ENCODE peak calls at places on chromosome 7, in ten cellular contexts. B is brain microvascular endothelial cell; W is CD8-positive, alpha-beta memory T cell; C is Panc1; A is kidney; T is tibial artery; R is HCT116; V is A549; J is suprapubic skin; Z is Peyer's patch. O is an unnamed sample.

GRCh38 chr7:157601530-157601929 is 264.7 kb downstream of the DNAJB6 start:
- DNase-seq in B (no peak), W (no peak), C (no peak), A (peak), T (no peak), R (no peak), V (no peak), J (no peak), Z (no peak), O (no peak)

GRCh38 chr7:10475940-10476641 is 497.6 kb upstream of the PHF14 start:
- DNase-seq in B (no peak), W (no peak), C (no peak), A (no peak), T (no peak), R (no peak), V (peak), J (no peak), Z (no peak), O (no peak)

GRCh38 chr7:135406908-135407307 is 103.0 kb downstream of the CNOT4 start:
- DNase-seq in B (no peak), W (no peak), C (no peak), A (no peak), T (no peak), R (no peak), V (no peak), J (no peak), Z (no peak), O (no peak)

GRCh38 chr7:67484244-67484751 is 487.7 kb downstream of the TYW1 start:
- DNase-seq in B (peak), W (no peak), C (peak), A (no peak), T (peak), R (peak), V (peak), J (no peak), Z (no peak), O (no peak)

GRCh38 chr7:81604075-81604807 is 165.6 kb downstream of the HGF start:
- DNase-seq in B (peak), W (no peak), C (no peak), A (no peak), T (no peak), R (no peak), V (peak), J (no peak), Z (no peak), O (no peak)

GRCh38 chr7:28484276-28484675 is 72.0 kb downstream of the CREB5 start:
- DNase-seq in B (no peak), W (no peak), C (no peak), A (no peak), T (no peak), R (no peak), V (no peak), J (no peak), Z (no peak), O (no peak)

GRCh38 chr7:134255814-134256213 is 60.9 kb downstream of the SLC35B4 start:
- DNase-seq in B (no peak), W (no peak), C (no peak), A (no peak), T (no peak), R (no peak), V (peak), J (no peak), Z (no peak), O (no peak)

GRCh38 chr7:42128703-42129102 is 108.3 kb downstream of the GLI3 start:
- DNase-seq in B (no peak), W (no peak), C (no peak), A (no peak), T (no peak), R (no peak), V (peak), J (no peak), Z (no peak), O (no peak)

GRCh38 chr7:148982596-148983219 is 45.6 kb downstream of the PDIA4 start:
- DNase-seq in B (no peak), W (no peak), C (no peak), A (peak), T (no peak), R (no peak), V (peak), J (no peak), Z (no peak), O (no peak)

GRCh38 chr7:83677180-83677866 is 28.4 kb upstream of the SEMA3E start:
- DNase-seq in B (peak), W (no peak), C (peak), A (peak), T (no peak), R (peak), V (peak), J (no peak), Z (no peak), O (peak)

GRCh38 chr7:42493436-42494198 is 256.6 kb upstream of the GLI3 start:
- DNase-seq in B (peak), W (no peak), C (no peak), A (peak), T (peak), R (no peak), V (peak), J (peak), Z (peak), O (peak)

GRCh38 chr7:108247646-108248045 is 117.5 kb upstream of the LAMB4 start:
- DNase-seq in B (no peak), W (no peak), C (no peak), A (no peak), T (no peak), R (no peak), V (no peak), J (no peak), Z (no peak), O (no peak)

GRCh38 chr7:127252736-127253288 is at the start of gene GRM8:
- DNase-seq in B (peak), W (no peak), C (no peak), A (peak), T (peak), R (no peak), V (peak), J (no peak), Z (no peak), O (no peak)

GRCh38 chr7:139241258-139241657 is 10.2 kb downstream of the UBN2 start:
- DNase-seq in B (no peak), W (no peak), C (no peak), A (no peak), T (no peak), R (no peak), V (no peak), J (no peak), Z (no peak), O (no peak)
- H3K4me3 ChIP-seq in B (no peak), W (no peak), C (no peak), A (no peak), T (no peak), R (no peak), V (no peak), J (no peak), Z (no peak), O (no peak)

GRCh38 chr7:111587715-111588433 is 25.6 kb upstream of the IMMP2L start:
- DNase-seq in B (peak), W (no peak), C (no peak), A (no peak), T (no peak), R (no peak), V (peak), J (no peak), Z (no peak), O (no peak)
- H3K27ac ChIP-seq in B (peak), W (no peak), C (no peak), A (no peak), T (no peak), R (no peak), V (no peak), J (no peak), Z (no peak), O (no peak)

DNA sequence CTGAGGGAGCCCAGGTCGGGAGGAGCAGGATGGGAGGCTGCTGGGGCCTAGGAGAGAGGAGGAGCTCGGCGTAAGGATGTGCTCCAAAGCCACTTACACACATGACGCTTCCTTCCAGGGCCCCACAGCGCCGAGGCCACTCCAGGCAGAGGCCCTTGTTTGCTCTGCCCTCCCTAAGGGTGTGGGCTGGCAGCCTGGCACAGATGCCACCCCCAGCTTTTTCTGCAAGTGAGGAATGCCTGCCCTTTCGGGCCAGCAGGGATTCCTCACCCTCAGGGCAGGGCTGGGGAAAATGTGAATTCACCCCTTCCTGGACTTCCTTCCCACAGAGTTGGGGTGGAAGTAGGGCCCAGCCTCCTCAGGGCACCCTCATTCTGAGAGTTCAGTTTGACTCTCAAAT is 5.6 kb upstream of the AQP1 start:
- DNase-seq in B (no peak), W (no peak), C (no peak), A (no peak), T (no peak), R (no peak), V (no peak), J (no peak), Z (no peak), O (no peak)
- H3K4me3 ChIP-seq in B (no peak), W (no peak), C (no peak), A (no peak), T (no peak), R (no peak), V (no peak), J (no peak), Z (peak), O (no peak)

GRCh38 chr7:71198887-71199286 is 66.9 kb downstream of the GALNT17 start:
- DNase-seq in B (no peak), W (no peak), C (no peak), A (no peak), T (no peak), R (no peak), V (no peak), J (no peak), Z (no peak), O (no peak)
- H3K27ac ChIP-seq in B (no peak), W (no peak), C (no peak), A (no peak), T (peak), R (no peak), V (no peak), J (no peak), Z (no peak), O (no peak)

GRCh38 chr7:101861223-101861775 is 43.9 kb downstream of the CUX1 start:
- DNase-seq in B (no peak), W (no peak), C (no peak), A (no peak), T (no peak), R (no peak), V (no peak), J (no peak), Z (no peak), O (no peak)

GRCh38 chr7:101865031-101865824 is 47.8 kb downstream of the CUX1 start:
- DNase-seq in B (no peak), W (no peak), C (no peak), A (no peak), T (no peak), R (no peak), V (no peak), J (no peak), Z (no peak), O (no peak)

GRCh38 chr7:101864039-101864438 is 46.6 kb downstream of the CUX1 start:
- DNase-seq in B (no peak), W (no peak), C (no peak), A (no peak), T (no peak), R (no peak), V (no peak), J (no peak), Z (no peak), O (no peak)

GRCh38 chr7:101862280-101863220 is 45.1 kb downstream of the CUX1 start:
- DNase-seq in B (no peak), W (no peak), C (no peak), A (peak), T (no peak), R (no peak), V (no peak), J (no peak), Z (no peak), O (no peak)

GRCh38 chr7:101863598-101863997 is 46.2 kb downstream of the CUX1 start:
- DNase-seq in B (no peak), W (no peak), C (no peak), A (peak), T (no peak), R (no peak), V (no peak), J (no peak), Z (no peak), O (no peak)
- H3K4me3 ChIP-seq in B (no peak), W (no peak), C (no peak), A (no peak), T (no peak), R (no peak), V (no peak), J (no peak), Z (no peak), O (no peak)

DNA sequence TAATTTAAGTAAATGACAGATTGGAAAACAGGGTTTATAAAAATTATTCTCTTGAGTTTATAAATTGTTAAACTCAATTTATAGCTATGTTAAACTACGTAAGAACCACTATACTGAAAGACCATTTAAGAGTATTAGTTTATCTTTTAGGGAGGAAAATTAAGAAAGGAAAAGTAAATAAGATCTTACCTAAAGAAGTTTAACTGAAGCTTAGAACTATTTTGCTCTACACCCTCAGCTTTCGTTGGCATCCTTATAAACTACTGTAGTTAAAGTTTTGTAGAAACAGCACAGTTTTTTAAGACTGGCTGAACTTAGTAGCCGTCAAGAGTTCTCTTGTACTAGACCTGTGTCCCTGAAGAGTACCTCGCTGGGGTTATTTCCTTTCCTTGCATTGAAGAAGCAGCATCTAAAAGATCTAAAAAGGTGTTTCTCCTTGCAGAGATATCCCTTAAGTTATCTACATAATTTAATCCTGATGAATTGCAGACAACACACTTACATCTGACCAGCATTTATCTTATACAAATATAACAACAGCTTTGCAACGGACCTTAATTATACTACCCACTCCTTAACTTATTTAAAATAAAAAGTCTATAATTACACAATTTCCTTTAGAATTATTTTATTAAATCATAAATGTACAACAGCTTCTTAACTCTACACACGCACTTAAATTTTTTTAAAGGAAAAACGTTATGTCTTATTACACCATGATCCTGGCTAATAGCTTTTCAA is 9.1 kb downstream of the HNRNPA2B1 start:
- DNase-seq in B (no peak), W (no peak), C (no peak), A (no peak), T (no peak), R (no peak), V (no peak), J (no peak), Z (no peak), O (no peak)
- H3K27ac ChIP-seq in B (no peak), W (no peak), C (peak), A (no peak), T (no peak), R (no peak), V (no peak), J (no peak), Z (no peak), O (no peak)

GRCh38 chr7:24279512-24279911 is 4.5 kb upstream of the NPY start:
- DNase-seq in B (no peak), W (no peak), C (no peak), A (no peak), T (no peak), R (no peak), V (no peak), J (no peak), Z (no peak), O (no peak)

GRCh38 chr7:24283900-24284698 is at the start of gene NPY:
- DNase-seq in B (no peak), W (no peak), C (no peak), A (peak), T (no peak), R (no peak), V (no peak), J (no peak), Z (no peak), O (no peak)

GRCh38 chr7:24290004-24290641 is 6.1 kb downstream of the NPY start:
- DNase-seq in B (peak), W (no peak), C (peak), A (no peak), T (no peak), R (peak), V (peak), J (no peak), Z (peak), O (no peak)

GRCh38 chr7:24283559-24283899 is 461 bp upstream of the NPY start:
- DNase-seq in B (no peak), W (no peak), C (no peak), A (no peak), T (no peak), R (no peak), V (no peak), J (no peak), Z (no peak), O (no peak)

DNA sequence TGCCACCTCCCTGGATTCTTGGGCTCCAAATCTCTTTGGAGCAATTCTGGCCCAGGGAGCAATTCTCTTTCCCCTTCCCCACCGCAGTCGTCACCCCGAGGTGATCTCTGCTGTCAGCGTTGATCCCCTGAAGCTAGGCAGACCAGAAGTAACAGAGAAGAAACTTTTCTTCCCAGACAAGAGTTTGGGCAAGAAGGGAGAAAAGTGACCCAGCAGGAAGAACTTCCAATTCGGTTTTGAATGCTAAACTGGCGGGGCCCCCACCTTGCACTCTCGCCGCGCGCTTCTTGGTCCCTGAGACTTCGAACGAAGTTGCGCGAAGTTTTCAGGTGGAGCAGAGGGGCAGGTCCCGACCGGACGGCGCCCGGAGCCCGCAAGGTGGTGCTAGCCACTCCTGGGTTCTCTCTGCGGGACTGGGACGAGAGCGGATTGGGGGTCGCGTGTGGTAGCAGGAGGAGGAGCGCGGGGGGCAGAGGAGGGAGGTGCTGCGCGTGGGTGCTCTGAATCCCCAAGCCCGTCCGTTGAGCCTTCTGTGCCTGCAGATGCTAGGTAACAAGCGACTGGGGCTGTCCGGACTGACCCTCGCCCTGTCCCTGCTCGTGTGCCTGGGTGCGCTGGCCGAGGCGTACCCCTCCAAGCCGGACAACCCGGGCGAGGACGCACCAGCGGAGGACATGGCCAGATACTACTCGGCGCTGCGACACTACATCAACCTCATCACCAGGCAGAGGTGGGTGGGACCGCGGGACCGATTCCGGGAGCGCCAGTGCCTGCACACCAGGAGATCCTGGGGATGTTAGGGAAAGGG is 913 bp downstream of the NPY start:
- DNase-seq in B (no peak), W (no peak), C (no peak), A (no peak), T (no peak), R (no peak), V (peak), J (no peak), Z (no peak), O (no peak)
- H3K4me3 ChIP-seq in B (no peak), W (no peak), C (peak), A (no peak), T (peak), R (no peak), V (peak), J (peak), Z (peak), O (no peak)

DNA sequence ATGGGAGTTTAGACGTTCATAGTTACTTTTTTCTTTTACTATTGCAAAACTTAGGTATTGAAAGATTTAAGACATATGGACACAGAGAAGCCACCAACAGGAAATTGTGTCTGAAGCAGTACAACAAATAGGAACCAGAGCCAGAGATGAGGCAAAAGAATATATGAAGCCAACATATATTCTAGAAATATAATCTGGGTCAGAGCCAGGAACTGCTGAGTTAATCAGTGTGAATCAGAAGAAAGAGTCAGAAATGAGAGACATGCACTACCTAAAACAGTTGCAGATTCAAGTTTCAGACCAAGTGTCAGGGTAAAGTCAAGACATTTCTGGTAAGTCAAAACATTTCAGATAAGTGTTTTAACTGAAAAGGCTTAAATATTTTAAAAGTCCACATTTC is 67.7 kb downstream of the DGKB start:
- DNase-seq in B (peak), W (no peak), C (no peak), A (no peak), T (no peak), R (no peak), V (no peak), J (no peak), Z (no peak), O (no peak)
- H3K27ac ChIP-seq in B (peak), W (no peak), C (no peak), A (no peak), T (no peak), R (no peak), V (no peak), J (no peak), Z (no peak), O (no peak)

GRCh38 chr7:138000081-138000701 is 1.7 kb downstream of the CREB3L2 start:
- DNase-seq in B (peak), W (no peak), C (no peak), A (peak), T (peak), R (no peak), V (peak), J (peak), Z (no peak), O (no peak)
- H3K4me3 ChIP-seq in B (peak), W (peak), C (peak), A (peak), T (peak), R (peak), V (peak), J (peak), Z (peak), O (peak)